ENCODE peak calls at places on chromosomes 3 and 15, in eight cellular contexts. One of them, this sample, is unnamed.

GRCh38 chr3:49873623-49874022 is 3.9 kb upstream of the CAMKV start:
- DNase-seq in transverse colon: peak
- DNase-seq in GM23338: no peak
- DNase-seq in AG04449: no peak
- DNase-seq in Peyer's patch: peak
- DNase-seq in ovary: no peak
- DNase-seq in SK-N-SH: peak
- DNase-seq in BE2C: no peak
- DNase-seq in this sample: no peak

GRCh38 chr3:127751782-127752181 is 70.5 kb downstream of the MGLL start:
- DNase-seq in transverse colon: no peak
- DNase-seq in GM23338: no peak
- DNase-seq in AG04449: no peak
- DNase-seq in Peyer's patch: no peak
- DNase-seq in ovary: no peak
- DNase-seq in SK-N-SH: no peak
- DNase-seq in BE2C: no peak
- DNase-seq in this sample: no peak

GRCh38 chr3:197889204-197889930 is 60.6 kb upstream of the RPL35A start:
- DNase-seq in transverse colon: no peak
- DNase-seq in GM23338: peak
- DNase-seq in AG04449: no peak
- DNase-seq in Peyer's patch: no peak
- DNase-seq in ovary: no peak
- DNase-seq in SK-N-SH: no peak
- DNase-seq in BE2C: no peak
- DNase-seq in this sample: no peak

GRCh38 chr3:73143821-73144237 is 82.4 kb downstream of the EBLN2 start:
- DNase-seq in transverse colon: no peak
- DNase-seq in GM23338: no peak
- DNase-seq in AG04449: no peak
- DNase-seq in Peyer's patch: no peak
- DNase-seq in ovary: no peak
- DNase-seq in SK-N-SH: no peak
- DNase-seq in BE2C: no peak
- DNase-seq in this sample: no peak

GRCh38 chr3:110069641-110070538 is 732.5 kb upstream of the DPPA4 start:
- DNase-seq in transverse colon: no peak
- DNase-seq in GM23338: no peak
- DNase-seq in AG04449: no peak
- DNase-seq in Peyer's patch: no peak
- DNase-seq in ovary: no peak
- DNase-seq in SK-N-SH: no peak
- DNase-seq in BE2C: no peak
- DNase-seq in this sample: no peak

GRCh38 chr3:153399636-153400035 is 237.6 kb downstream of the RAP2B start:
- DNase-seq in transverse colon: no peak
- DNase-seq in GM23338: no peak
- DNase-seq in AG04449: no peak
- DNase-seq in Peyer's patch: no peak
- DNase-seq in ovary: no peak
- DNase-seq in SK-N-SH: no peak
- DNase-seq in BE2C: no peak
- DNase-seq in this sample: no peak

GRCh38 chr3:44983413-44984040 is 7.5 kb downstream of the EXOSC7 start:
- DNase-seq in transverse colon: no peak
- DNase-seq in GM23338: no peak
- DNase-seq in AG04449: no peak
- DNase-seq in Peyer's patch: no peak
- DNase-seq in ovary: no peak
- DNase-seq in SK-N-SH: no peak
- DNase-seq in BE2C: no peak
- DNase-seq in this sample: no peak

GRCh38 chr3:52834871-52835501 is at the start of gene MUSTN1:
- DNase-seq in transverse colon: no peak
- DNase-seq in GM23338: peak
- DNase-seq in AG04449: no peak
- DNase-seq in Peyer's patch: no peak
- DNase-seq in ovary: no peak
- DNase-seq in SK-N-SH: no peak
- DNase-seq in BE2C: no peak
- DNase-seq in this sample: no peak

GRCh38 chr15:101206173-101206572 is 45.7 kb downstream of the CHSY1 start:
- DNase-seq in transverse colon: no peak
- DNase-seq in GM23338: no peak
- DNase-seq in AG04449: no peak
- DNase-seq in Peyer's patch: no peak
- DNase-seq in ovary: no peak
- DNase-seq in SK-N-SH: no peak
- DNase-seq in BE2C: peak
- DNase-seq in this sample: no peak

GRCh38 chr3:187610926-187611545 is 59.2 kb downstream of the SST start:
- DNase-seq in transverse colon: no peak
- DNase-seq in GM23338: no peak
- DNase-seq in AG04449: no peak
- DNase-seq in Peyer's patch: no peak
- DNase-seq in ovary: no peak
- DNase-seq in SK-N-SH: no peak
- DNase-seq in BE2C: no peak
- DNase-seq in this sample: no peak

GRCh38 chr3:146404451-146404850 is 64.9 kb downstream of the PLSCR2 start:
- DNase-seq in transverse colon: no peak
- DNase-seq in GM23338: no peak
- DNase-seq in AG04449: no peak
- DNase-seq in Peyer's patch: no peak
- DNase-seq in ovary: no peak
- DNase-seq in SK-N-SH: no peak
- DNase-seq in BE2C: no peak
- DNase-seq in this sample: no peak

GRCh38 chr15:66131200-66131599 is 122.3 kb downstream of the MEGF11 start:
- DNase-seq in transverse colon: no peak
- DNase-seq in GM23338: no peak
- DNase-seq in AG04449: no peak
- DNase-seq in Peyer's patch: no peak
- DNase-seq in ovary: no peak
- DNase-seq in SK-N-SH: no peak
- DNase-seq in BE2C: no peak
- DNase-seq in this sample: no peak

GRCh38 chr3:158896729-158897128 is 94.9 kb downstream of the MFSD1 start:
- DNase-seq in transverse colon: no peak
- DNase-seq in GM23338: no peak
- DNase-seq in AG04449: no peak
- DNase-seq in Peyer's patch: no peak
- DNase-seq in ovary: no peak
- DNase-seq in SK-N-SH: no peak
- DNase-seq in BE2C: no peak
- DNase-seq in this sample: no peak

GRCh38 chr15:92277776-92278175 is 115.9 kb upstream of the ST8SIA2 start:
- DNase-seq in transverse colon: no peak
- DNase-seq in GM23338: peak
- DNase-seq in AG04449: no peak
- DNase-seq in Peyer's patch: no peak
- DNase-seq in ovary: no peak
- DNase-seq in SK-N-SH: peak
- DNase-seq in BE2C: peak
- DNase-seq in this sample: no peak

GRCh38 chr3:43004282-43004681 is 25.2 kb downstream of the GASK1A start:
- DNase-seq in transverse colon: no peak
- DNase-seq in GM23338: no peak
- DNase-seq in AG04449: no peak
- DNase-seq in Peyer's patch: no peak
- DNase-seq in ovary: no peak
- DNase-seq in SK-N-SH: no peak
- DNase-seq in BE2C: no peak
- DNase-seq in this sample: no peak

GRCh38 chr3:39501982-39502837 is 34.7 kb downstream of the MOBP start:
- DNase-seq in transverse colon: peak
- DNase-seq in GM23338: peak
- DNase-seq in AG04449: no peak
- DNase-seq in Peyer's patch: no peak
- DNase-seq in ovary: no peak
- DNase-seq in SK-N-SH: peak
- DNase-seq in BE2C: peak
- DNase-seq in this sample: no peak

GRCh38 chr15:62734706-62735105 is 307.8 kb upstream of the TPM1 start:
- DNase-seq in transverse colon: no peak
- DNase-seq in GM23338: peak
- DNase-seq in AG04449: no peak
- DNase-seq in Peyer's patch: no peak
- DNase-seq in ovary: no peak
- DNase-seq in SK-N-SH: no peak
- DNase-seq in BE2C: no peak
- DNase-seq in this sample: no peak

GRCh38 chr3:151404316-151404715 is 19.8 kb upstream of the P2RY12 start:
- DNase-seq in transverse colon: no peak
- DNase-seq in GM23338: no peak
- DNase-seq in AG04449: no peak
- DNase-seq in Peyer's patch: no peak
- DNase-seq in ovary: no peak
- DNase-seq in SK-N-SH: no peak
- DNase-seq in BE2C: no peak
- DNase-seq in this sample: no peak

DNA sequence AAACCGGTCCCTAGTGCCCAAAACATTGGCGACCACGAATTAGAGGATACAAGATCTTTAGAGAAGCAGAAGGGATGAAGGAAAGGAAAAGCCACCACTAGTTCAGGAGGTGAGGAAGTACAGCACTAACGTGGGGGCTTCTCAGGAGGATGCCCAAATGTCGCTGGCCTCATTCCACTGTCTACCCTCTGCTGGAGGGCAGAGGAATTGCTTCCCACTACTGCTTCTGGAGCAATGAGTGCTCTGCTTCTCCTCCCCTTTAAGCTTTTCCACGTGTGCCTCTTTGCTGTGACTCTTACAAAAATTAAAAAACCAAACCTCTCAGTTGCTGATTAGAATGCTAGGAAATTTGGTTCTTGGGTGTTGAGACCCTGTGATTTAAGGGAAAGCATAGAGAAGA is 281.3 kb downstream of the CLSTN2 start:
- DNase-seq in transverse colon: no peak
- DNase-seq in GM23338: peak
- DNase-seq in AG04449: no peak
- DNase-seq in Peyer's patch: no peak
- DNase-seq in ovary: no peak
- DNase-seq in SK-N-SH: no peak
- DNase-seq in BE2C: peak
- DNase-seq in this sample: no peak
- TF ChIP-seq CTCF in transverse colon: no peak
- TF ChIP-seq CTCF in GM23338: peak
- TF ChIP-seq CTCF in AG04449: peak
- TF ChIP-seq CTCF in Peyer's patch: peak
- TF ChIP-seq CTCF in ovary: no peak
- TF ChIP-seq CTCF in SK-N-SH: peak
- TF ChIP-seq CTCF in BE2C: peak
- TF ChIP-seq CTCF in this sample: no peak

DNA sequence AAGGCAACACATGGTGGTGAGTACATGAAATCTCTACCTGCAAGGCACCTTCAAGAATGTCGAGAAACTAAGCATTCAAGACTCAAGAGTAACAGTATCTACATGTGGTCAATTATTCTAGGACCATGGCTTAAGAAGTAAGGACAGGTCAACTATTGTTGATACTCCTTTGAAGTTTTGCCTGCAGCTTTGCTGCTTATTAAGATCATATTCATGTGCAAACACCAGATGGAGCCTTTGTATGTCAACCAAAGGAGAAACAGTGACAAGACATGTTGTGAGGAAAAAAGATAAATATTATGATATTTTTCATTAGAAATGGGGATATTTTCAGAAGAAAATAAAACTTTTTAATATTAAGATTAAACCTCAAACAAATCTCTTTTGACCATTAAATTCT is 52.3 kb upstream of the FGF7 start:
- DNase-seq in transverse colon: no peak
- DNase-seq in GM23338: no peak
- DNase-seq in AG04449: no peak
- DNase-seq in Peyer's patch: no peak
- DNase-seq in ovary: no peak
- DNase-seq in SK-N-SH: no peak
- DNase-seq in BE2C: no peak
- DNase-seq in this sample: no peak
- TF ChIP-seq CTCF in transverse colon: no peak
- TF ChIP-seq CTCF in GM23338: no peak
- TF ChIP-seq CTCF in AG04449: peak
- TF ChIP-seq CTCF in Peyer's patch: no peak
- TF ChIP-seq CTCF in ovary: no peak
- TF ChIP-seq CTCF in SK-N-SH: peak
- TF ChIP-seq CTCF in BE2C: peak
- TF ChIP-seq CTCF in this sample: no peak

GRCh38 chr3:139020868-139021234 is at the start of gene PRR23B:
- DNase-seq in transverse colon: no peak
- DNase-seq in GM23338: peak
- DNase-seq in AG04449: no peak
- DNase-seq in Peyer's patch: no peak
- DNase-seq in ovary: no peak
- DNase-seq in SK-N-SH: peak
- DNase-seq in BE2C: no peak
- DNase-seq in this sample: peak
- TF ChIP-seq CTCF in transverse colon: no peak
- TF ChIP-seq CTCF in GM23338: peak
- TF ChIP-seq CTCF in AG04449: no peak
- TF ChIP-seq CTCF in Peyer's patch: peak
- TF ChIP-seq CTCF in ovary: no peak
- TF ChIP-seq CTCF in SK-N-SH: peak
- TF ChIP-seq CTCF in BE2C: peak
- TF ChIP-seq CTCF in this sample: no peak

GRCh38 chr3:183591881-183592521 is 36.5 kb upstream of the KLHL6 start:
- DNase-seq in transverse colon: no peak
- DNase-seq in GM23338: peak
- DNase-seq in AG04449: no peak
- DNase-seq in Peyer's patch: no peak
- DNase-seq in ovary: no peak
- DNase-seq in SK-N-SH: no peak
- DNase-seq in BE2C: no peak
- DNase-seq in this sample: no peak
- TF ChIP-seq CTCF in transverse colon: peak
- TF ChIP-seq CTCF in GM23338: peak
- TF ChIP-seq CTCF in AG04449: no peak
- TF ChIP-seq CTCF in Peyer's patch: peak
- TF ChIP-seq CTCF in ovary: no peak
- TF ChIP-seq CTCF in SK-N-SH: peak
- TF ChIP-seq CTCF in BE2C: peak
- TF ChIP-seq CTCF in this sample: no peak

DNA sequence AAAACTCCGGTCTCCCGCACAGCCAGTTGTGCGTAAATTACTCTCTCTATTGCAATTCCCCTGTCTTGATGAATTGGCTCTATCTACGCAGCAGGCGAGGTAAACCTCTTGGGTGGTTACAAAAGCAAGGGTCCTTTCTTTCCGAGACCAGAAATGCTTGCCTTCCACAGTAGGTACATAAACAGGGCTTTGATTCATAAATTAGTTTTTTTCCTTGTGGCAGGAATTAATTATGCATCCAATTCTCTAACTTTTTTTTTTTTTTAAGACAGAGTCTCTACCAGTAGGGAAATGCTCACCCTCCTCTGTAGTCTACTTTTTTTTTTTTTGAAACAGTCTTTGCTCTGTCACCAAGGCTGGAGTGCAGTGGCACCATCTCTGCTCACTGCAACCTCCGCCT is 16.3 kb downstream of the CD80 start:
- DNase-seq in transverse colon: no peak
- DNase-seq in GM23338: no peak
- DNase-seq in AG04449: no peak
- DNase-seq in Peyer's patch: no peak
- DNase-seq in ovary: no peak
- DNase-seq in SK-N-SH: no peak
- DNase-seq in BE2C: no peak
- DNase-seq in this sample: no peak
- TF ChIP-seq CTCF in transverse colon: no peak
- TF ChIP-seq CTCF in GM23338: no peak
- TF ChIP-seq CTCF in AG04449: no peak
- TF ChIP-seq CTCF in Peyer's patch: no peak
- TF ChIP-seq CTCF in ovary: no peak
- TF ChIP-seq CTCF in SK-N-SH: no peak
- TF ChIP-seq CTCF in BE2C: no peak
- TF ChIP-seq CTCF in this sample: no peak

This sample was measured in lower leg skin.